ENCODE peak calls at places on chromosome 22, in six cellular contexts. B is mesendoderm, I is IMR-90, T is neuronal stem cell, A is mesenchymal stem cell, V is H1. R is an unnamed sample.

GRCh38 chr22:46433318-46433717 is 97.8 kb downstream of the TRMU start:
- DNase-seq in I (no peak), V (no peak), T (no peak), A (no peak), B (no peak), R (no peak)

GRCh38 chr22:36253523-36254490 is 874 bp downstream of the APOL1 start:
- DNase-seq in T (no peak), A (no peak), I (no peak), B (no peak), V (no peak), R (peak)

GRCh38 chr22:29744902-29745301 is 21.9 kb downstream of the ZMAT5 start:
- DNase-seq in I (peak), B (no peak), V (no peak), A (peak), T (no peak), R (no peak)

GRCh38 chr22:25668437-25668836 is 73.6 kb upstream of the MYO18B start:
- DNase-seq in I (peak), V (no peak), T (no peak), B (no peak), A (no peak), R (no peak)

GRCh38 chr22:28773461-28773867 is 969 bp downstream of the CCDC117 start:
- DNase-seq in V (no peak), A (peak), T (no peak), B (no peak), I (peak), R (no peak)

GRCh38 chr22:48138855-48139254 is 1376.4 kb downstream of the TBC1D22A start:
- DNase-seq in B (no peak), I (no peak), T (no peak), V (no peak), A (no peak), R (no peak)

GRCh38 chr22:46377566-46378498 is 42.3 kb downstream of the TRMU start:
- DNase-seq in V (peak), A (peak), I (no peak), B (peak), T (peak), R (peak)

GRCh38 chr22:47059076-47059475 is 296.6 kb downstream of the TBC1D22A start:
- DNase-seq in T (no peak), I (no peak), V (no peak), B (no peak), A (no peak), R (no peak)

GRCh38 chr22:50531546-50532352 is 1.9 kb upstream of the TYMP start:
- DNase-seq in A (peak), V (peak), T (no peak), B (peak), I (peak), R (peak)

GRCh38 chr22:36329217-36330078 is 58.3 kb downstream of the MYH9 start:
- DNase-seq in B (peak), A (peak), T (peak), V (peak), I (peak), R (peak)

GRCh38 chr22:37634505-37635002 is 4.9 kb upstream of the SH3BP1 start:
- DNase-seq in I (no peak), T (no peak), V (peak), B (peak), A (no peak), R (no peak)

GRCh38 chr22:26702906-26703830 is 45.8 kb downstream of the MIAT start:
- DNase-seq in I (peak), B (no peak), T (no peak), V (no peak), A (no peak), R (no peak)

GRCh38 chr22:28018461-28018927 is 99.4 kb upstream of the PITPNB start:
- DNase-seq in I (no peak), A (no peak), V (no peak), B (no peak), T (no peak), R (no peak)

GRCh38 chr22:31346733-31347250 is 646 bp upstream of the PATZ1 start:
- DNase-seq in T (peak), A (peak), I (peak), B (peak), V (no peak), R (peak)

GRCh38 chr22:48426466-48427380 is 1401.0 kb downstream of the BRD1 start:
- DNase-seq in B (no peak), A (no peak), I (no peak), V (no peak), T (no peak), R (no peak)

GRCh38 chr22:24465975-24466374 is 29.2 kb upstream of the UPB1 start:
- DNase-seq in V (no peak), I (no peak), A (no peak), B (no peak), T (no peak), R (no peak)

GRCh38 chr22:43228863-43229262 is 41.9 kb upstream of the TTLL12 start:
- DNase-seq in T (no peak), I (no peak), A (no peak), V (no peak), B (no peak), R (peak)
- H2BK15ac ChIP-seq in T (no peak), I (no peak), A (no peak), V (no peak), B (no peak), R (no peak)

GRCh38 chr22:44092636-44093220 is 68.6 kb downstream of the PARVB start:
- DNase-seq in I (no peak), V (no peak), A (no peak), T (no peak), B (no peak), R (no peak)
- H2BK15ac ChIP-seq in I (no peak), V (no peak), A (no peak), T (no peak), B (no peak), R (no peak)

DNA sequence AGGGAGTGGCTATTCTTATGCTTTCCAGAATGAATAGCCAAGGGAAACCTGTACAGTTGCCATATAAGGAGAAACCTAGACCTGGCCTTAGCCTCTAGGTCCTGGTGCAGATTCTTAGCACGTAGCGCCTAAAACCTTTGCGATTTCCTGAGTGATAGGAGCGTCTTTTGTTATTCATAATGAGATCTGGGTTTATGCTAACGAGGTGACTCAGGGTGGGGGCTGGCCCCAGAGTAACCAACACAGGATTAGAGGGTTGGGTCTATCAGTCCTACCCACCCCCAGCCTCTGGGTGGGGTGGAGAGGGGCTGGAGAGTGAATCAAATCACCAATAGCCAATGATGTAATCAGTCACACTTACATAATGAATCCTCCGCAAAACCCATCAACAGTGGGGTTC is 73.4 kb upstream of the PARVG start:
- DNase-seq in V (no peak), T (no peak), B (peak), I (no peak), A (no peak), R (peak)
- H2BK15ac ChIP-seq in V (no peak), T (no peak), B (no peak), I (no peak), A (no peak), R (no peak)

DNA sequence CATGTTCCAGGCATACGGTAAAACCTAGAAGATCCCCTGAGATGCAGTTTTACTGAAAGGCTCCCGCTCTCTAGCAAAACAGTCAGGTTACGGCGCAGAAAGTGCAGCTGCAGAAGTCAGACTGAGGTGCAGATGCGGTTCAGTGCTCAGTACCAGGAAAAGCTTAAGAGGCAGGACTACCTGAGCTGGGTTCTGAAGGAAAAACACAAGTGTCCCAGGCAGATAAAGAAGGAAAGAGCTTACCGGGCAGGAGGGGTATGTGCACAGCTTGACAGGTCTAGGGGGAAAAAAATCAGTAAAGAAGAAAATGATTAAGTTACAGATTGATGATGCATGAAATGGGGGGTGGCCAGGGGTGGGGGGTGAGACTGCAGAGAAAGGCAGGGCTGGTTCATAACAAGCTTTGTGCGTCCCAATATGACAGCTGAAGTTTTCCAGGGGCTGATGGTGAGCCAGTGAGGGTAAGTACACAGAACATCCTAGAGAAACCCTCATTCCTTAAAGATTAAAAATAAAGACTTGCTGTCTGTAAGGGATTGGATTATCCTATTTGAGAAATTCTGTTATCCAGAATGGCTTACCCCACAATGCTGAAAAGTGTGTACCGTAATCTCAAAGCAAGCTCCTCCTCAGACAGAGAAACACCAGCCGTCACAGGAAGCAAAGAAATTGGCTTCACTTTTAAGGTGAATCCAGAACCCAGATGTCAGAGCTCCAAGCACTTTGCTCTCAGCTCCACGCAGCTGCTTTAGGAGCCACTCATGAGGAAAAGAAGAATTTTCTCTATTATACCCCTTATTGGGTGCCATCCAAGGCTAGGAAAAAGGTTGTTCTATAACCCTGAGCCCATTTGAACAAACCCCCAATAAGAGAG is 11.8 kb downstream of the LARGE1 start:
- DNase-seq in B (no peak), V (no peak), T (no peak), A (no peak), I (no peak), R (no peak)
- H2BK15ac ChIP-seq in B (no peak), V (no peak), T (no peak), A (no peak), I (no peak), R (no peak)

GRCh38 chr22:39997421-39997820 is 2.7 kb downstream of the FAM83F start:
- DNase-seq in B (no peak), A (no peak), V (no peak), I (no peak), T (no peak), R (no peak)
- H2BK15ac ChIP-seq in B (no peak), A (no peak), V (peak), I (no peak), T (peak), R (no peak)

GRCh38 chr22:21815357-21815756 is 52.1 kb downstream of the MAPK1 start:
- DNase-seq in V (no peak), B (no peak), A (no peak), T (no peak), I (no peak), R (no peak)
- H2BK15ac ChIP-seq in V (no peak), B (no peak), A (no peak), T (no peak), I (no peak), R (no peak)

DNA sequence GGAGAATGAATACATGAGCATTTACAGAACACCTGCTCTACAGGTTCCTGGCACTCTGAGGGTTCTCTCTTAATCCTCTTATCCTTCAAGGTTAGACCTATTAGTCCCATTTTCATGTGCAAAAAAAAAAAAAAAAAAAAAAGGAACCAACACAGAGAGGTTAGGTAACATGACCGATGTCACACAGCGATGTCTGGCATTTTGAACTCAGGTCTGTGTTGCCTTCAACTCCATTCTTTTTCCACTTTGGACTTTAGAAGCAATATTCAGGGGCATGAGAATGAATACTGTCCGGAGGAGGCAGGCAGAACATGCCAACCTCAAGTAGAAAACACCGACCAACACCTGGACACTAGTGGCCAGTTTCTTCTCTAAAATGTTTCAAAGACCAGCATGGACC is 10.4 kb downstream of the SYN3 start:
- DNase-seq in B (no peak), T (no peak), I (no peak), A (no peak), V (no peak), R (no peak)
- H2BK15ac ChIP-seq in B (no peak), T (no peak), I (no peak), A (no peak), V (no peak), R (no peak)

R was measured in H9.